ENCODE peak calls at places on chromosome 2, in six cellular contexts. M, I, Q, X, R and V are unnamed samples.
A peak's percentile ranks its signal among the peaks of the same experiment; 100 is the strongest.

GRCh38 chr2:201254331-201254730 is 6.0 kb upstream of the CASP8 start:
- DNase-seq in Q (peak; percentile 25), X (no peak), R (peak; percentile 39), M (no peak), I (no peak), V (no peak)

GRCh38 chr2:50014168-50014567 is 859.9 kb upstream of the FSHR start:
- DNase-seq in X (no peak), R (no peak), M (no peak), Q (no peak), I (no peak), V (no peak)

GRCh38 chr2:83695037-83695436 is 764.0 kb downstream of the SUCLG1 start:
- DNase-seq in I (no peak), Q (no peak), X (no peak), M (no peak), R (no peak), V (no peak)

GRCh38 chr2:99971326-99971965 is 170.9 kb downstream of the AFF3 start:
- DNase-seq in X (no peak), Q (no peak), R (peak; percentile 36), I (no peak), M (no peak), V (no peak)

GRCh38 chr2:241771286-241772062 is 5.1 kb upstream of the GAL3ST2 start:
- DNase-seq in R (no peak), Q (no peak), M (no peak), I (no peak), X (peak; percentile 26), V (peak; percentile 19)

GRCh38 chr2:180604077-180604476 is 376.3 kb upstream of the UBE2E3 start:
- DNase-seq in M (no peak), X (peak; percentile 31), Q (no peak), R (no peak), I (no peak), V (no peak)

GRCh38 chr2:65479528-65479927 is 47.1 kb upstream of the SPRED2 start:
- DNase-seq in I (no peak), M (no peak), X (no peak), Q (no peak), R (no peak), V (no peak)

GRCh38 chr2:124692707-124693106 is 667.6 kb downstream of the CNTNAP5 start:
- DNase-seq in I (no peak), Q (no peak), R (no peak), X (no peak), M (no peak), V (peak; percentile 27)

GRCh38 chr2:230181245-230181644 is 38.5 kb downstream of the SP110 start:
- DNase-seq in R (no peak), X (no peak), I (no peak), Q (no peak), M (no peak), V (no peak)

GRCh38 chr2:238061310-238062202 is 755 bp downstream of the SCLY start:
- DNase-seq in M (no peak), I (no peak), X (peak; percentile 55), R (peak; percentile 38), Q (peak; percentile 22), V (peak; percentile 40)

GRCh38 chr2:148253716-148254115 is 232.8 kb downstream of the MBD5 start:
- DNase-seq in M (no peak), R (peak; percentile 26), I (no peak), Q (no peak), X (peak; percentile 9), V (no peak)

GRCh38 chr2:223076573-223076972 is 24.6 kb downstream of the KCNE4 start:
- DNase-seq in R (peak; percentile 69), I (no peak), X (no peak), Q (peak; percentile 74), M (no peak), V (no peak)

GRCh38 chr2:74130211-74130995 is 17.3 kb downstream of the BOLA3 start:
- DNase-seq in Q (no peak), M (no peak), X (no peak), I (no peak), R (no peak), V (no peak)

GRCh38 chr2:74131901-74132300 is 15.8 kb downstream of the BOLA3 start:
- DNase-seq in M (no peak), X (no peak), Q (no peak), R (no peak), I (no peak), V (no peak)

DNA sequence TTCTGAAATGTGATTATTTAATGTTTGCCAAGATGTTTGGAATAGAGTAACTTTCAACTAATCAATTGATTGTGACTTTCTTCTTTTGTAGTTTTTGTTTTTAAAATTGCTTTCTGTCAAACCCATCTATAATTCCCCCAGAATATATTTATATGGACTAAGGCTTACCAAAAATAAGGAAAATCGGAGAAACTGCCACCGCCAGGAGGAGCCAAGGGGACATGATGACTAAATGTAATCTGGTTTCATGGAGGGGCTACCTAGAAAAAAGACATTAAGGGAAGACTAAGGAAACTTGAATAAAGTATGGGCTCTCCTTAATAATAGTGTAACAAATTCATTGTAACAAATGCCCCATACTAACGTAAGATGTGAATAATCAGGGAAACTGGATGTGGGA is 19.5 kb downstream of the BOLA3 start:
- DNase-seq in Q (no peak), M (no peak), I (no peak), R (no peak), X (no peak), V (no peak)
- TF ChIP-seq CTCF in Q (peak; percentile 65), M (peak; percentile 62), I (no peak), R (peak; percentile 27), X (no peak), V (peak; percentile 30)

GRCh38 chr2:126658910-126659613 is 3.1 kb downstream of the GYPC start:
- DNase-seq in I (no peak), Q (peak; percentile 16), M (no peak), R (peak; percentile 37), X (peak; percentile 88), V (no peak)
- TF ChIP-seq CTCF in I (no peak), Q (no peak), M (no peak), R (no peak), X (no peak), V (no peak)

DNA sequence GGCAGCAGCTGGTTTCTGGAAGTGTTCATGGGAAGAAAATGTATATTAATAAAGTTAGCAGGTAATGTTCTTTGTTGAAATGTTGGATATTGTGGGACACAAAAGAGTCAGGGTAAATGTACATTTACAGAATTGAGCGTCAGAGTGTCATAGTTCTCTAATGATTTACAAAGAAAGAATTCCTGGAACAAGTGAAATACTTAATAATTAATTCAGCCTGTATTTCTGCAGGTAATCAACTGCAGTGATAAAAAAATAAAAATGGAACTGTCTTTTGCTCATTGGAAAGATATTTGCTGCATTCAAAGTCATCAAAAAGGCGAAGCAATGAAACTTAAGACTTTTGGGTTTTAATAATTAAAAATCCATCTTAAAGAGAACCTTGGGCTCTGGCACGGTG is 27.4 kb upstream of the PTH2R start:
- DNase-seq in I (no peak), X (no peak), R (no peak), Q (no peak), M (no peak), V (no peak)
- TF ChIP-seq CTCF in I (no peak), X (no peak), R (no peak), Q (no peak), M (no peak), V (no peak)

DNA sequence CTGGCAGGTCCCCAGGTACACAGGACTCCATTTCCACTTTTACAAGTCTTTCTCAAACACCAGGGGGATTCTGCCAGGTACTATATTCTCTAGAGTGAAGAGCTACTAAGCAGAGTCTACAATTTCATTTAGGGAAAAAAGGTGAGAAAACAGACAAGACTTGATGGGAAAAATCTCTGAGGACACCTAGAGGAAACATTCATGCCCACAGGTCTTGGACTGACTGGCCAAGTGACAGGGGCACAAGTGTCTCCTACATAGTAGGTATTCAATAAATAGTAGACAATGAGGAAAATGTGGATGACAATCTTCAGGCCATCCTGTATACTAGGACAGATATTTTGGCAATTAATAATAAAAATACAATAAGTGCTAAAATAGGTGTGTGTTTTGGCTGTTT is 228.6 kb downstream of the CLIP4 start:
- DNase-seq in Q (no peak), X (no peak), M (no peak), R (no peak), I (no peak), V (no peak)
- TF ChIP-seq CTCF in Q (no peak), X (no peak), M (no peak), R (no peak), I (no peak), V (no peak)

DNA sequence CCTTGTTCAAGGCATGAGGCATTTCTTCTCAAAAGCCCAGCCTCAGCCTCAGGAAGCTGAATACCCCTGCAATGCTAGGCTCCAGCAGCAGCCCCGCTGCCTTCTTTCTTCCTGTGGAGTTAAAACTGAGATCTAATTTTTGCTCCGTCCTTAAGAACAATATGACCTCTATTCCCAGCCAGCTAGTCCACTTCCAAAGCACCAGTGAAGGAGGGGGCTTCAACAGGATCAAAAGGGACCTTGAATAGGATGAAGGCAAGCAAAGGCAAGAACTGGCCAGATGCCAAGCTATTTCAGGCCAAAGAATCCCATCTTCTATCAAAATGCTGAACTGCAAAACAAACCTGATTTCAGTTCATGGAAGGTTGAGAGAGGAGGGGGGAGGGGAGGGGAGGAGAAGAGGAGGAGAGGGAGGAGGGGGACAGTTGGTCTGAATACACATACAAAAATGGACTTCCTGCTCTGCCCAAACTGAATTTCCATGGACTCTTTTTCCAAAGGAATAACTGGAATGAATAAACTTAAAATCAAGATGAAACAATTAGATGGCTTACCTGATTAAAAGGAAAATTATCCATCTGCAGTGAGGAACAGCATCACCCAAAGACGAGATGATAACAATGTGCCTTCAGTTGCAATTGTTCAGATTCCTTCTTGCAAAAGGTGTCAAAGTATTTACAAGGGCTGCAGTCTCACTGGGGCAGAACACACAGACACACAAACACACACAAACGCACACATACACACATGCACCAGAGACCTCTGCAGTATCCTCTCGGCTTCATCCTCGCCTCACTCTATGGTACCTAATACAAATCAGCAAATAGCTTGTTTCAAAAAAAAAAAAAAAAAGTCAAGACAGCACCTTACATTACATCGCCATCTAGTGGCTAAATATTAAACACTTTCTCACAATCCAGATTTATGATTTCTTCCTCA is at the start of gene SCN1A:
- DNase-seq in X (peak; percentile 38), I (no peak), Q (peak; percentile 21), M (no peak), R (peak; percentile 62), V (no peak)
- TF ChIP-seq CTCF in X (peak; percentile 46), I (peak; percentile 77), Q (peak; percentile 92), M (peak; percentile 84), R (peak; percentile 47), V (peak; percentile 87)

GRCh38 chr2:132420776-132421175 is 4.2 kb downstream of the GPR39 start:
- DNase-seq in R (no peak), M (no peak), Q (peak; percentile 8), X (no peak), I (no peak), V (no peak)

GRCh38 chr2:132421198-132421780 is 4.7 kb downstream of the GPR39 start:
- DNase-seq in M (no peak), Q (no peak), X (no peak), R (no peak), I (no peak), V (no peak)

GRCh38 chr2:132426033-132426432 is 9.4 kb downstream of the GPR39 start:
- DNase-seq in Q (no peak), R (no peak), M (no peak), I (no peak), X (no peak), V (no peak)

GRCh38 chr2:132426621-132427020 is 10.0 kb downstream of the GPR39 start:
- DNase-seq in Q (no peak), M (no peak), X (no peak), I (no peak), R (no peak), V (no peak)

GRCh38 chr2:132424526-132425121 is 8.0 kb downstream of the GPR39 start:
- DNase-seq in I (no peak), R (peak; percentile 60), Q (peak; percentile 41), X (no peak), M (no peak), V (no peak)
- TF ChIP-seq CTCF in I (no peak), R (no peak), Q (peak; percentile 23), X (no peak), M (no peak), V (no peak)